ENCODE peak calls at places on chromosomes 4 and X, in eight cellular contexts. Z, N, F, V, K, Q, X and G are unnamed samples.

GRCh38 chr4:55170462-55170861 is 45.1 kb upstream of the KDR start:
- DNase-seq in Z (no peak), N (no peak), F (no peak), V (no peak), K (no peak), Q (peak), X (no peak), G (no peak)

GRCh38 chr4:15042529-15043167 is 40.4 kb downstream of the CPEB2 start:
- DNase-seq in Z (no peak), N (no peak), F (no peak), V (peak), K (no peak), Q (peak), X (no peak), G (no peak)

GRCh38 chrX:11273544-11273943 is 19.7 kb upstream of the AMELX start:
- DNase-seq in Z (no peak), N (no peak), F (no peak), V (no peak), K (no peak), Q (peak), X (no peak), G (no peak)

GRCh38 chr4:41619161-41619560 is 81.2 kb downstream of the LIMCH1 start:
- DNase-seq in Z (no peak), N (no peak), F (no peak), V (no peak), K (no peak), Q (no peak), X (no peak), G (no peak)

GRCh38 chr4:89000844-89001360 is 56.1 kb downstream of the FAM13A start:
- DNase-seq in Z (peak), N (no peak), F (no peak), V (peak), K (no peak), Q (peak), X (no peak), G (no peak)

GRCh38 chr4:145788765-145789164 is 108.8 kb downstream of the C4orf51 start:
- DNase-seq in Z (no peak), N (no peak), F (no peak), V (no peak), K (no peak), Q (peak), X (no peak), G (no peak)

GRCh38 chr4:26821677-26822503 is 38.8 kb upstream of the STIM2 start:
- DNase-seq in Z (no peak), N (no peak), F (no peak), V (no peak), K (no peak), Q (peak), X (no peak), G (no peak)

GRCh38 chrX:151702021-151702714 is 6.9 kb downstream of the PRRG3 start:
- DNase-seq in Z (no peak), N (no peak), F (no peak), V (peak), K (no peak), Q (no peak), X (no peak), G (no peak)